ENCODE peak calls at places on chromosome 13, in eight cellular contexts. Z is adrenal gland, B is NB4, Q is nephron progenitor cell, N is EL, D is HTR-8/SVneo, I is neuronal stem cell, E is activated T-cell treated with anti-CD3 and anti-CD28 coated beads for 24 hours. A is an unnamed sample.
A peak's percentile ranks its signal among the peaks of the same experiment; 100 is the strongest.

GRCh38 chr13:63433546-63434150 is 2018.0 kb upstream of the PCDH20 start:
- DNase-seq in Z (no peak), B (no peak), Q (no peak), N (peak; percentile 20), D (no peak), I (no peak), E (no peak), A (no peak)

GRCh38 chr13:101417043-101417406 is 717 bp upstream of the NALCN start:
- DNase-seq in Z (no peak), B (no peak), Q (no peak), N (peak; percentile 67), D (peak; percentile 13), I (no peak), E (no peak), A (no peak)

GRCh38 chr13:93771229-93771628 is 544.6 kb downstream of the GPC6 start:
- DNase-seq in Z (no peak), B (no peak), Q (no peak), N (no peak), D (no peak), I (peak; percentile 67), E (no peak), A (no peak)

GRCh38 chr13:24184265-24184841 is 23.8 kb downstream of the SPATA13 start:
- DNase-seq in Z (no peak), B (no peak), Q (no peak), N (no peak), D (no peak), I (no peak), E (no peak), A (no peak)

GRCh38 chr13:73303858-73304257 is 245.1 kb downstream of the KLF5 start:
- DNase-seq in Z (no peak), B (no peak), Q (no peak), N (peak; percentile 40), D (no peak), I (no peak), E (peak; percentile 9), A (no peak)

GRCh38 chr13:98466634-98467236 is 110.2 kb downstream of the STK24 start:
- DNase-seq in Z (no peak), B (peak; percentile 45), Q (peak; percentile 75), N (peak; percentile 69), D (peak; percentile 13), I (no peak), E (peak; percentile 43), A (peak; percentile 38)

GRCh38 chr13:57716295-57716694 is 84.8 kb downstream of the PCDH17 start:
- DNase-seq in Z (no peak), B (peak; percentile 2), Q (no peak), N (no peak), D (no peak), I (no peak), E (no peak), A (no peak)

GRCh38 chr13:25687622-25688225 is 315.9 kb downstream of the ATP8A2 start:
- DNase-seq in Z (no peak), B (no peak), Q (no peak), N (no peak), D (no peak), I (no peak), E (no peak), A (no peak)